ENCODE peak calls at places on chromosomes 13 and 19, in eight cellular contexts. One of them, this sample, is unnamed.

GRCh38 chr19:12000152-12000981 is 35.1 kb downstream of the ZNF433 start:
- DNase-seq in H1: no peak
- DNase-seq in substantia nigra: no peak
- DNase-seq in PC-3: no peak
- DNase-seq in mammary epithelial cell: peak
- DNase-seq in transverse colon: no peak
- DNase-seq in mesenchymal stem cell: no peak
- DNase-seq in upper lobe of right lung: no peak
- DNase-seq in this sample: no peak

GRCh38 chr19:18194554-18195238 is 1.7 kb downstream of the MPV17L2 start:
- DNase-seq in mesenchymal stem cell: peak
- DNase-seq in PC-3: peak
- DNase-seq in H1: peak
- DNase-seq in transverse colon: peak
- DNase-seq in substantia nigra: peak
- DNase-seq in upper lobe of right lung: peak
- DNase-seq in mammary epithelial cell: no peak
- DNase-seq in this sample: no peak

GRCh38 chr13:21061077-21061945 is at the start of gene LATS2:
- DNase-seq in mesenchymal stem cell: peak
- DNase-seq in H1: peak
- DNase-seq in mammary epithelial cell: peak
- DNase-seq in substantia nigra: peak
- DNase-seq in upper lobe of right lung: peak
- DNase-seq in PC-3: peak
- DNase-seq in transverse colon: peak
- DNase-seq in this sample: peak

GRCh38 chr13:109610517-109610916 is 175.9 kb downstream of the IRS2 start:
- DNase-seq in PC-3: peak
- DNase-seq in mesenchymal stem cell: no peak
- DNase-seq in transverse colon: peak
- DNase-seq in H1: peak
- DNase-seq in mammary epithelial cell: no peak
- DNase-seq in upper lobe of right lung: peak
- DNase-seq in substantia nigra: peak
- DNase-seq in this sample: peak

GRCh38 chr19:48445256-48445605 is 552 bp upstream of the GRWD1 start:
- DNase-seq in transverse colon: no peak
- DNase-seq in PC-3: peak
- DNase-seq in mammary epithelial cell: peak
- DNase-seq in mesenchymal stem cell: peak
- DNase-seq in H1: peak
- DNase-seq in substantia nigra: peak
- DNase-seq in upper lobe of right lung: no peak
- DNase-seq in this sample: no peak

GRCh38 chr13:68745517-68745916 is 1362.1 kb upstream of the ATXN8OS start:
- DNase-seq in PC-3: peak
- DNase-seq in mammary epithelial cell: no peak
- DNase-seq in H1: no peak
- DNase-seq in upper lobe of right lung: no peak
- DNase-seq in transverse colon: no peak
- DNase-seq in substantia nigra: no peak
- DNase-seq in mesenchymal stem cell: no peak
- DNase-seq in this sample: no peak

GRCh38 chr13:28658539-28658795 is 463 bp upstream of the POMP start:
- DNase-seq in PC-3: no peak
- DNase-seq in mammary epithelial cell: no peak
- DNase-seq in H1: no peak
- DNase-seq in substantia nigra: no peak
- DNase-seq in mesenchymal stem cell: no peak
- DNase-seq in transverse colon: no peak
- DNase-seq in upper lobe of right lung: no peak
- DNase-seq in this sample: no peak

GRCh38 chr13:81458211-81458610 is 1117.3 kb upstream of the SPRY2 start:
- DNase-seq in mesenchymal stem cell: no peak
- DNase-seq in substantia nigra: no peak
- DNase-seq in PC-3: no peak
- DNase-seq in upper lobe of right lung: no peak
- DNase-seq in transverse colon: no peak
- DNase-seq in H1: no peak
- DNase-seq in mammary epithelial cell: no peak
- DNase-seq in this sample: no peak

GRCh38 chr13:91817250-91817649 is 418.8 kb downstream of the GPC5 start:
- DNase-seq in substantia nigra: no peak
- DNase-seq in mesenchymal stem cell: peak
- DNase-seq in upper lobe of right lung: no peak
- DNase-seq in PC-3: peak
- DNase-seq in mammary epithelial cell: peak
- DNase-seq in H1: no peak
- DNase-seq in transverse colon: no peak
- DNase-seq in this sample: no peak

GRCh38 chr19:37942516-37942902 is 35.5 kb downstream of the SIPA1L3 start:
- DNase-seq in PC-3: no peak
- DNase-seq in transverse colon: no peak
- DNase-seq in substantia nigra: no peak
- DNase-seq in mesenchymal stem cell: no peak
- DNase-seq in H1: no peak
- DNase-seq in upper lobe of right lung: peak
- DNase-seq in mammary epithelial cell: no peak
- DNase-seq in this sample: no peak

GRCh38 chr13:31012285-31013024 is 80.0 kb downstream of the TEX26 start:
- DNase-seq in substantia nigra: no peak
- DNase-seq in upper lobe of right lung: no peak
- DNase-seq in mesenchymal stem cell: peak
- DNase-seq in transverse colon: no peak
- DNase-seq in PC-3: peak
- DNase-seq in mammary epithelial cell: no peak
- DNase-seq in H1: no peak
- DNase-seq in this sample: no peak

GRCh38 chr19:10752237-10752912 is 34.5 kb downstream of the DNM2 start:
- DNase-seq in PC-3: no peak
- DNase-seq in transverse colon: no peak
- DNase-seq in mesenchymal stem cell: no peak
- DNase-seq in upper lobe of right lung: no peak
- DNase-seq in H1: no peak
- DNase-seq in mammary epithelial cell: no peak
- DNase-seq in substantia nigra: peak
- DNase-seq in this sample: no peak

GRCh38 chr13:25733061-25733491 is 318.7 kb downstream of the SHISA2 start:
- DNase-seq in mesenchymal stem cell: no peak
- DNase-seq in PC-3: peak
- DNase-seq in substantia nigra: no peak
- DNase-seq in mammary epithelial cell: peak
- DNase-seq in H1: no peak
- DNase-seq in upper lobe of right lung: no peak
- DNase-seq in transverse colon: no peak
- DNase-seq in this sample: no peak

GRCh38 chr13:82698383-82698782 is 1183.9 kb downstream of the SLITRK1 start:
- DNase-seq in substantia nigra: no peak
- DNase-seq in upper lobe of right lung: no peak
- DNase-seq in mesenchymal stem cell: no peak
- DNase-seq in H1: no peak
- DNase-seq in PC-3: no peak
- DNase-seq in mammary epithelial cell: peak
- DNase-seq in transverse colon: no peak
- DNase-seq in this sample: no peak

GRCh38 chr19:14385492-14385891 is 4.2 kb downstream of the ADGRE5 start:
- DNase-seq in H1: no peak
- DNase-seq in mesenchymal stem cell: no peak
- DNase-seq in mammary epithelial cell: no peak
- DNase-seq in PC-3: no peak
- DNase-seq in transverse colon: no peak
- DNase-seq in substantia nigra: no peak
- DNase-seq in upper lobe of right lung: no peak
- DNase-seq in this sample: no peak

GRCh38 chr19:42199440-42200115 is 17.9 kb downstream of the DEDD2 start:
- DNase-seq in PC-3: no peak
- DNase-seq in transverse colon: peak
- DNase-seq in mammary epithelial cell: peak
- DNase-seq in substantia nigra: no peak
- DNase-seq in mesenchymal stem cell: no peak
- DNase-seq in upper lobe of right lung: peak
- DNase-seq in H1: no peak
- DNase-seq in this sample: no peak

GRCh38 chr19:934865-935422 is 9.1 kb downstream of the ARID3A start:
- DNase-seq in mammary epithelial cell: no peak
- DNase-seq in upper lobe of right lung: peak
- DNase-seq in mesenchymal stem cell: no peak
- DNase-seq in H1: no peak
- DNase-seq in substantia nigra: peak
- DNase-seq in PC-3: peak
- DNase-seq in transverse colon: peak
- DNase-seq in this sample: no peak

GRCh38 chr13:32121316-32121715 is 89.7 kb downstream of the FRY start:
- DNase-seq in mammary epithelial cell: no peak
- DNase-seq in H1: no peak
- DNase-seq in transverse colon: no peak
- DNase-seq in substantia nigra: no peak
- DNase-seq in mesenchymal stem cell: no peak
- DNase-seq in upper lobe of right lung: no peak
- DNase-seq in PC-3: no peak
- DNase-seq in this sample: no peak

GRCh38 chr19:12983561-12984142 is 11.6 kb upstream of the NFIX start:
- DNase-seq in substantia nigra: peak
- DNase-seq in mammary epithelial cell: peak
- DNase-seq in upper lobe of right lung: peak
- DNase-seq in PC-3: peak
- DNase-seq in mesenchymal stem cell: peak
- DNase-seq in H1: peak
- DNase-seq in transverse colon: peak
- DNase-seq in this sample: no peak

GRCh38 chr19:31546561-31546960 is 197.3 kb upstream of the TSHZ3 start:
- DNase-seq in mammary epithelial cell: no peak
- DNase-seq in mesenchymal stem cell: no peak
- DNase-seq in upper lobe of right lung: no peak
- DNase-seq in H1: no peak
- DNase-seq in PC-3: no peak
- DNase-seq in transverse colon: no peak
- DNase-seq in substantia nigra: no peak
- DNase-seq in this sample: no peak

GRCh38 chr19:48468806-48469055 is 438 bp upstream of the CYTH2 start:
- DNase-seq in transverse colon: no peak
- DNase-seq in upper lobe of right lung: no peak
- DNase-seq in mammary epithelial cell: no peak
- DNase-seq in H1: no peak
- DNase-seq in PC-3: no peak
- DNase-seq in substantia nigra: no peak
- DNase-seq in mesenchymal stem cell: no peak
- DNase-seq in this sample: no peak

GRCh38 chr13:70960841-70961443 is 852.7 kb upstream of the KLHL1 start:
- DNase-seq in substantia nigra: no peak
- DNase-seq in mammary epithelial cell: peak
- DNase-seq in transverse colon: no peak
- DNase-seq in H1: no peak
- DNase-seq in PC-3: peak
- DNase-seq in mesenchymal stem cell: peak
- DNase-seq in upper lobe of right lung: no peak
- DNase-seq in this sample: no peak

GRCh38 chr19:14091086-14091884 is 734 bp upstream of the SAMD1 start:
- DNase-seq in mammary epithelial cell: peak
- DNase-seq in H1: peak
- DNase-seq in mesenchymal stem cell: peak
- DNase-seq in transverse colon: peak
- DNase-seq in upper lobe of right lung: peak
- DNase-seq in substantia nigra: peak
- DNase-seq in PC-3: peak
- DNase-seq in this sample: no peak

GRCh38 chr19:53485046-53486004 is 17.8 kb downstream of the ZNF813 start:
- DNase-seq in upper lobe of right lung: no peak
- DNase-seq in mammary epithelial cell: no peak
- DNase-seq in transverse colon: no peak
- DNase-seq in PC-3: no peak
- DNase-seq in mesenchymal stem cell: no peak
- DNase-seq in substantia nigra: no peak
- DNase-seq in H1: no peak
- DNase-seq in this sample: no peak

GRCh38 chr13:51644649-51645048 is 60.4 kb downstream of the WDFY2 start:
- DNase-seq in mammary epithelial cell: peak
- DNase-seq in transverse colon: no peak
- DNase-seq in substantia nigra: no peak
- DNase-seq in upper lobe of right lung: no peak
- DNase-seq in H1: no peak
- DNase-seq in mesenchymal stem cell: peak
- DNase-seq in PC-3: peak
- DNase-seq in this sample: no peak

GRCh38 chr13:106814389-106814903 is 246.5 kb upstream of the ARGLU1 start:
- DNase-seq in upper lobe of right lung: no peak
- DNase-seq in transverse colon: no peak
- DNase-seq in mesenchymal stem cell: no peak
- DNase-seq in PC-3: no peak
- DNase-seq in H1: no peak
- DNase-seq in mammary epithelial cell: no peak
- DNase-seq in substantia nigra: no peak
- DNase-seq in this sample: no peak
- H3K27ac ChIP-seq in upper lobe of right lung: no peak
- H3K27ac ChIP-seq in transverse colon: no peak
- H3K27ac ChIP-seq in mesenchymal stem cell: no peak
- H3K27ac ChIP-seq in PC-3: no peak
- H3K27ac ChIP-seq in H1: no peak
- H3K27ac ChIP-seq in mammary epithelial cell: no peak
- H3K27ac ChIP-seq in substantia nigra: no peak
- H3K27ac ChIP-seq in this sample: no peak

DNA sequence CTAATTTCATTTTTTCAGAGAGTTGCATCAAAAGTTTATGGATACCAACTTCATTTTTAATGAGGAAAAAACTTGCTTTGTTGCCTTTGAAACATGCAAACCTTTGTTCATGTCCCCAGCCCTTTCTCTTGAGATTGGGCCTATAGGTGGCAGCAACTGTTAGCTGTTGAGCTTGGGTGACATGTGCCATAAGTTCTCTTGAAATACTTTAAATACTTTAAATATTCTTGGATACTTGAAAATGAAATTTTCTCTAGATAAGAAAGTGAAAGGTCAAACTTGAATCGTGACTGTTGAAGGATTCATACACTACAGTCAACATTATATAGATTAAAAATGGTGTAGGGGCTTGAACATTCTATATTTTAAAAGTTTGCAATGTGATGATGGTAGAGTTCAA is 294.9 kb downstream of the NDFIP2 start:
- DNase-seq in mesenchymal stem cell: peak
- DNase-seq in PC-3: peak
- DNase-seq in mammary epithelial cell: peak
- DNase-seq in upper lobe of right lung: no peak
- DNase-seq in transverse colon: peak
- DNase-seq in substantia nigra: peak
- DNase-seq in H1: no peak
- DNase-seq in this sample: peak
- H3K27ac ChIP-seq in mesenchymal stem cell: no peak
- H3K27ac ChIP-seq in PC-3: peak
- H3K27ac ChIP-seq in mammary epithelial cell: no peak
- H3K27ac ChIP-seq in upper lobe of right lung: no peak
- H3K27ac ChIP-seq in transverse colon: peak
- H3K27ac ChIP-seq in substantia nigra: no peak
- H3K27ac ChIP-seq in H1: no peak
- H3K27ac ChIP-seq in this sample: no peak

GRCh38 chr13:50309872-50310594 is 294.8 kb downstream of the KCNRG start:
- DNase-seq in PC-3: no peak
- DNase-seq in transverse colon: no peak
- DNase-seq in mammary epithelial cell: no peak
- DNase-seq in upper lobe of right lung: no peak
- DNase-seq in mesenchymal stem cell: peak
- DNase-seq in substantia nigra: no peak
- DNase-seq in H1: no peak
- DNase-seq in this sample: no peak
- H3K27ac ChIP-seq in PC-3: no peak
- H3K27ac ChIP-seq in transverse colon: no peak
- H3K27ac ChIP-seq in mammary epithelial cell: no peak
- H3K27ac ChIP-seq in upper lobe of right lung: no peak
- H3K27ac ChIP-seq in mesenchymal stem cell: no peak
- H3K27ac ChIP-seq in substantia nigra: no peak
- H3K27ac ChIP-seq in H1: no peak
- H3K27ac ChIP-seq in this sample: no peak

GRCh38 chr13:37105251-37105714 is at the start of gene CSNK1A1L:
- DNase-seq in transverse colon: no peak
- DNase-seq in substantia nigra: no peak
- DNase-seq in mammary epithelial cell: no peak
- DNase-seq in PC-3: no peak
- DNase-seq in upper lobe of right lung: no peak
- DNase-seq in H1: no peak
- DNase-seq in mesenchymal stem cell: no peak
- DNase-seq in this sample: no peak
- H3K27ac ChIP-seq in transverse colon: no peak
- H3K27ac ChIP-seq in substantia nigra: no peak
- H3K27ac ChIP-seq in mammary epithelial cell: no peak
- H3K27ac ChIP-seq in PC-3: no peak
- H3K27ac ChIP-seq in upper lobe of right lung: no peak
- H3K27ac ChIP-seq in H1: no peak
- H3K27ac ChIP-seq in mesenchymal stem cell: no peak
- H3K27ac ChIP-seq in this sample: no peak

This sample was measured in iPS DF 6.9.